ENCODE peak calls at places on chromosomes 6 and 20, in six cellular contexts. T is colonic mucosa, B is psoas muscle, S is testis, M is stomach, Z is K562. X is an unnamed sample.
A peak's percentile ranks its signal among the peaks of the same experiment; 100 is the strongest.

GRCh38 chr20:47551841-47552240 is 50.2 kb downstream of the NCOA3 start:
- DNase-seq in T (no peak), B (no peak), S (no peak), M (no peak), Z (no peak), X (no peak)

GRCh38 chr6:121645100-121645745 is 209.8 kb downstream of the GJA1 start:
- DNase-seq in T (no peak), B (no peak), S (no peak), M (no peak), Z (no peak), X (no peak)

GRCh38 chr20:19794941-19795340 is 36.9 kb downstream of the RIN2 start:
- DNase-seq in T (no peak), B (no peak), S (peak; percentile 40), M (no peak), Z (no peak), X (no peak)

GRCh38 chr6:85771925-85772430 is 129.3 kb upstream of the SYNCRIP start:
- DNase-seq in T (no peak), B (no peak), S (no peak), M (no peak), Z (no peak), X (no peak)

GRCh38 chr20:1946762-1947534 is 46.9 kb downstream of the PDYN start:
- DNase-seq in T (peak; percentile 33), B (peak; percentile 84), S (peak; percentile 47), M (peak; percentile 29), Z (no peak), X (peak; percentile 55)

GRCh38 chr6:147954938-147955337 is 387.7 kb upstream of the SASH1 start:
- DNase-seq in T (no peak), B (no peak), S (no peak), M (no peak), Z (no peak), X (no peak)

GRCh38 chr20:47326718-47327137 is 29.8 kb downstream of the ZMYND8 start:
- DNase-seq in T (no peak), B (no peak), S (no peak), M (no peak), Z (no peak), X (no peak)

GRCh38 chr6:90707223-90707622 is 120.4 kb upstream of the MAP3K7 start:
- DNase-seq in T (no peak), B (no peak), S (no peak), M (no peak), Z (no peak), X (no peak)

GRCh38 chr6:14016930-14017625 is 92.3 kb downstream of the RNF182 start:
- DNase-seq in T (no peak), B (no peak), S (no peak), M (no peak), Z (no peak), X (no peak)

GRCh38 chr20:49889943-49890650 is 25.2 kb downstream of the SPATA2 start:
- DNase-seq in T (no peak), B (no peak), S (no peak), M (peak; percentile 52), Z (no peak), X (no peak)

GRCh38 chr6:27553123-27553904 is 80.4 kb upstream of the ZNF184 start:
- DNase-seq in T (no peak), B (no peak), S (no peak), M (no peak), Z (peak; percentile 69), X (no peak)

GRCh38 chr6:12395898-12396297 is 105.7 kb downstream of the EDN1 start:
- DNase-seq in T (no peak), B (no peak), S (no peak), M (no peak), Z (no peak), X (no peak)

GRCh38 chr6:109738200-109738599 is 47.1 kb downstream of the FIG4 start:
- DNase-seq in T (no peak), B (no peak), S (no peak), M (no peak), Z (no peak), X (no peak)

GRCh38 chr6:144401736-144402733 is 116.9 kb downstream of the UTRN start:
- DNase-seq in T (no peak), B (no peak), S (no peak), M (no peak), Z (no peak), X (no peak)

GRCh38 chr20:35318502-35319157 is 26.4 kb upstream of the FAM83C start:
- DNase-seq in T (peak; percentile 86), B (peak; percentile 59), S (no peak), M (peak; percentile 61), Z (no peak), X (no peak)

GRCh38 chr6:28480253-28480932 is 35.2 kb downstream of the GPX6 start:
- DNase-seq in T (no peak), B (no peak), S (no peak), M (no peak), Z (peak; percentile 62), X (no peak)

GRCh38 chr6:25302677-25303128 is 23.5 kb downstream of the CARMIL1 start:
- DNase-seq in T (no peak), B (no peak), S (no peak), M (no peak), Z (no peak), X (no peak)

GRCh38 chr6:22025468-22026159 is 271.2 kb downstream of the PRL start:
- DNase-seq in T (no peak), B (no peak), S (peak; percentile 35), M (no peak), Z (peak; percentile 78), X (no peak)

GRCh38 chr6:31086788-31087440 is 25.5 kb downstream of the C6orf15 start:
- DNase-seq in T (no peak), B (no peak), S (no peak), M (no peak), Z (no peak), X (no peak)

GRCh38 chr6:741410-742339 is 48.7 kb upstream of the EXOC2 start:
- DNase-seq in T (no peak), B (no peak), S (no peak), M (no peak), Z (no peak), X (no peak)

GRCh38 chr20:53263554-53264438 is 291.6 kb downstream of the TSHZ2 start:
- DNase-seq in T (no peak), B (no peak), S (no peak), M (no peak), Z (no peak), X (no peak)

GRCh38 chr20:53264604-53265003 is 292.4 kb downstream of the TSHZ2 start:
- DNase-seq in T (no peak), B (no peak), S (no peak), M (no peak), Z (no peak), X (no peak)

GRCh38 chr20:53269380-53269779 is 297.2 kb downstream of the TSHZ2 start:
- DNase-seq in T (no peak), B (no peak), S (no peak), M (no peak), Z (no peak), X (no peak)

GRCh38 chr20:53262294-53262840 is 290.2 kb downstream of the TSHZ2 start:
- DNase-seq in T (no peak), B (no peak), S (no peak), M (no peak), Z (no peak), X (no peak)

GRCh38 chr20:53265304-53265875 is 293.2 kb downstream of the TSHZ2 start:
- DNase-seq in T (no peak), B (no peak), S (no peak), M (no peak), Z (no peak), X (no peak)
- H3K27me3 ChIP-seq in T (no peaks in the 10 kb centered on the region), B (no peaks in the 10 kb centered on the region), S (no peaks in the 10 kb centered on the region), M (no peaks in the 10 kb centered on the region), Z (peaks cover 25% of the 10 kb centered on the region), X (no peaks in the 10 kb centered on the region)

GRCh38 chr6:146028250-146028789 is 542 bp upstream of the GRM1 start:
- DNase-seq in T (peak; percentile 44), B (peak; percentile 59), S (peak; percentile 74), M (peak; percentile 55), Z (peak; percentile 77), X (peak; percentile 84)

GRCh38 chr6:146027586-146028249 is 1.1 kb upstream of the GRM1 start:
- DNase-seq in T (no peak), B (no peak), S (no peak), M (no peak), Z (no peak), X (no peak)

GRCh38 chr6:146029573-146030184 is 817 bp downstream of the GRM1 start:
- DNase-seq in T (no peak), B (no peak), S (no peak), M (no peak), Z (no peak), X (no peak)

GRCh38 chr6:146026873-146027272 is 2.0 kb upstream of the GRM1 start:
- DNase-seq in T (no peak), B (no peak), S (no peak), M (no peak), Z (no peak), X (no peak)

DNA sequence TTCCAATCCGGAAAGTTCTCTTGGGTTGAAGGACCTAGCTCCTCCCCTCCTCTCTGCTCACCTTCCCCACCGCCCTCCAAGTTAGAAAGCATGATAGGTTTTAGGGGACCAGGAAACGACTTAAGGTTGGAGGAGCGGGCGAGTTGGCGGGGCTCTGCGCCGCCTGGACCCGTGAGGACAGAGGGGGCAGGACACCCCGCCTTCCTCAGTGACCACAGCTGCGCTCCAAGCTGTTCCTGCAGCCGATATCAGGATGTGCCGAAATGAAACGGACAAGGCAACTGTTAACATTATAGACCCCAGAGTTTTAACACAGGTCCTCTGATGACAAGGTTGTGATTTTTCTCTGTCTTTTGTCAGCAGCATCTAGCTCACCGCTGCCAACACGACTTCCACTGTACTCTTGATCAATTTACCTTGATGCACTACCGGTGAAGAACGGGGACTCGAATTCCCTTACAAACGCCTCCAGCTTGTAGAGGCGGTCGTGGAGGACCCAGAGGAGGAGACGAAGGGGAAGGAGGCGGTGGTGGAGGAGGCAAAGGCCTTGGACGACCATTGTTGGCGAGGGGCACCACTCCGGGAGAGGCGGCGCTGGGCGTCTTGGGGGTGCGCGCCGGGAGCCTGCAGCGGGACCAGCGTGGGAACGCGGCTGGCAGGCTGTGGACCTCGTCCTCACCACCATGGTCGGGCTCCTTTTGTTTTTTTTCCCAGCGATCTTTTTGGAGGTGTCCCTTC is at the start of gene GRM1:
- DNase-seq in T (no peak), B (no peak), S (no peak), M (no peak), Z (no peak), X (no peak)
- H3K27me3 ChIP-seq in T (peaks cover 9% of the 10 kb centered on the region), B (peaks cover 13% of the 10 kb centered on the region), S (no peaks in the 10 kb centered on the region), M (peaks cover 10% of the 10 kb centered on the region), Z (peaks cover 3% of the 10 kb centered on the region), X (peaks cover 2% of the 10 kb centered on the region)

GRCh38 chr20:54256202-54256601 is 48.3 kb downstream of the PFDN4 start:
- DNase-seq in T (no peak), B (no peak), S (no peak), M (no peak), Z (no peak), X (no peak)
- H3K27me3 ChIP-seq in T (no peaks in the 10 kb centered on the region), B (no peaks in the 10 kb centered on the region), S (no peaks in the 10 kb centered on the region), M (no peaks in the 10 kb centered on the region), Z (peaks cover 2% of the 10 kb centered on the region), X (no peaks in the 10 kb centered on the region)

DNA sequence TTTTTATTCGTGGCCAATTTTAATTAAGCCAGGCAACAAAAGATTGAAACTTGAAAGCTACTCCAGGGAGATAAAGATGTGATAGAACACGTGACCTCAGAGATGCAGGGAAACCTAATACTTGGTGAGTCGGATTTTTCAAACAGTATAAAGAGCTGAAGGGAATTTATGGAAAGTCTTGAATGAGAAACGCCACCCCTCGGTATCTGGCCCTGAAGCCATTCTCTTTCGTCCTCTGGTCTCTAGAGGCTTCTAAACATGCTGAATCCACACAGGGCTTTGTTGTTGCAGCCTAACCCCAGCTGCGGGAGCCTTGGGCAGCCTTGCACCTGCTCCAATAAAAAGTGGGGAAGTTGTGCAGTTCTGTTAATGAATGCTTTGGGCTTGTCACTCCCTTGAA is 8.4 kb downstream of the BMP7 start:
- DNase-seq in T (no peak), B (no peak), S (no peak), M (no peak), Z (no peak), X (no peak)
- H3K27me3 ChIP-seq in T (peaks cover 8% of the 10 kb centered on the region), B (peaks cover 17% of the 10 kb centered on the region), S (no peaks in the 10 kb centered on the region), M (no peaks in the 10 kb centered on the region), Z (peaks cover 37% of the 10 kb centered on the region), X (no peaks in the 10 kb centered on the region)